ENCODE peak calls at places on chromosomes 12 and 14, in eight cellular contexts. One of them, this sample, is unnamed.

GRCh38 chr12:44589697-44590096 is 286.4 kb downstream of the NELL2 start:
- DNase-seq in AG10803: no peak
- DNase-seq in pancreas: no peak
- DNase-seq in upper lobe of left lung: no peak
- DNase-seq in choroid plexus epithelial cell: peak; percentile 3
- DNase-seq in stomach: no peak
- DNase-seq in heart right ventricle: no peak
- DNase-seq in left lung: no peak
- DNase-seq in this sample: no peak

GRCh38 chr14:56648508-56649301 is 69.1 kb downstream of the TMEM260 start:
- DNase-seq in heart right ventricle: no peak
- DNase-seq in upper lobe of left lung: peak; percentile 38
- DNase-seq in choroid plexus epithelial cell: no peak
- DNase-seq in stomach: no peak
- DNase-seq in AG10803: no peak
- DNase-seq in pancreas: no peak
- DNase-seq in left lung: no peak
- DNase-seq in this sample: no peak

GRCh38 chr12:9050521-9051155 is 61.3 kb downstream of the KLRG1 start:
- DNase-seq in upper lobe of left lung: no peak
- DNase-seq in stomach: no peak
- DNase-seq in choroid plexus epithelial cell: no peak
- DNase-seq in AG10803: no peak
- DNase-seq in left lung: no peak
- DNase-seq in heart right ventricle: no peak
- DNase-seq in pancreas: no peak
- DNase-seq in this sample: no peak

GRCh38 chr14:56181666-56182065 is 63.5 kb downstream of the PELI2 start:
- DNase-seq in pancreas: peak; percentile 90
- DNase-seq in left lung: no peak
- DNase-seq in heart right ventricle: no peak
- DNase-seq in choroid plexus epithelial cell: no peak
- DNase-seq in upper lobe of left lung: no peak
- DNase-seq in AG10803: no peak
- DNase-seq in stomach: peak; percentile 87
- DNase-seq in this sample: no peak

GRCh38 chr14:104142136-104143041 is 4.0 kb downstream of the KIF26A start:
- DNase-seq in heart right ventricle: no peak
- DNase-seq in stomach: no peak
- DNase-seq in pancreas: no peak
- DNase-seq in choroid plexus epithelial cell: no peak
- DNase-seq in AG10803: no peak
- DNase-seq in left lung: peak; percentile 25
- DNase-seq in upper lobe of left lung: no peak
- DNase-seq in this sample: no peak

GRCh38 chr12:1429980-1430379 is 164.4 kb downstream of the FBXL14 start:
- DNase-seq in pancreas: no peak
- DNase-seq in AG10803: peak; percentile 94
- DNase-seq in heart right ventricle: no peak
- DNase-seq in choroid plexus epithelial cell: peak; percentile 65
- DNase-seq in left lung: no peak
- DNase-seq in upper lobe of left lung: no peak
- DNase-seq in stomach: no peak
- DNase-seq in this sample: peak; percentile 99

GRCh38 chr12:21073129-21073528 is 57.9 kb upstream of the SLCO1B1 start:
- DNase-seq in choroid plexus epithelial cell: no peak
- DNase-seq in left lung: no peak
- DNase-seq in AG10803: no peak
- DNase-seq in pancreas: no peak
- DNase-seq in stomach: no peak
- DNase-seq in upper lobe of left lung: no peak
- DNase-seq in heart right ventricle: no peak
- DNase-seq in this sample: no peak

GRCh38 chr12:62434504-62435336 is 31.9 kb upstream of the MON2 start:
- DNase-seq in AG10803: no peak
- DNase-seq in choroid plexus epithelial cell: no peak
- DNase-seq in heart right ventricle: no peak
- DNase-seq in upper lobe of left lung: peak; percentile 32
- DNase-seq in left lung: peak; percentile 37
- DNase-seq in pancreas: no peak
- DNase-seq in stomach: peak; percentile 29
- DNase-seq in this sample: no peak

GRCh38 chr12:46384451-46385301 is 12.1 kb upstream of the SLC38A2 start:
- DNase-seq in pancreas: no peak
- DNase-seq in stomach: no peak
- DNase-seq in left lung: no peak
- DNase-seq in heart right ventricle: no peak
- DNase-seq in upper lobe of left lung: no peak
- DNase-seq in AG10803: peak; percentile 70
- DNase-seq in choroid plexus epithelial cell: peak; percentile 79
- DNase-seq in this sample: no peak

GRCh38 chr14:76948213-76948947 is 80.1 kb downstream of the IRF2BPL start:
- DNase-seq in heart right ventricle: no peak
- DNase-seq in stomach: peak; percentile 79
- DNase-seq in choroid plexus epithelial cell: no peak
- DNase-seq in left lung: no peak
- DNase-seq in upper lobe of left lung: peak; percentile 68
- DNase-seq in pancreas: no peak
- DNase-seq in AG10803: no peak
- DNase-seq in this sample: no peak

GRCh38 chr12:84637926-84638325 is 274.7 kb downstream of the SLC6A15 start:
- DNase-seq in pancreas: no peak
- DNase-seq in stomach: no peak
- DNase-seq in left lung: no peak
- DNase-seq in heart right ventricle: no peak
- DNase-seq in AG10803: peak; percentile 70
- DNase-seq in choroid plexus epithelial cell: peak; percentile 79
- DNase-seq in upper lobe of left lung: no peak
- DNase-seq in this sample: peak; percentile 4

GRCh38 chr12:99043319-99043914 is 398.3 kb downstream of the APAF1 start:
- DNase-seq in stomach: peak; percentile 61
- DNase-seq in heart right ventricle: peak; percentile 36
- DNase-seq in pancreas: peak; percentile 29
- DNase-seq in choroid plexus epithelial cell: peak; percentile 81
- DNase-seq in left lung: peak; percentile 43
- DNase-seq in AG10803: peak; percentile 66
- DNase-seq in upper lobe of left lung: peak; percentile 44
- DNase-seq in this sample: peak; percentile 68

GRCh38 chr14:101854366-101854765 is 92.9 kb downstream of the PPP2R5C start:
- DNase-seq in pancreas: no peak
- DNase-seq in choroid plexus epithelial cell: no peak
- DNase-seq in left lung: no peak
- DNase-seq in upper lobe of left lung: peak; percentile 66
- DNase-seq in heart right ventricle: no peak
- DNase-seq in AG10803: no peak
- DNase-seq in stomach: no peak
- DNase-seq in this sample: no peak

GRCh38 chr12:120495723-120496352 is at the start of gene DYNLL1:
- DNase-seq in AG10803: peak; percentile 93
- DNase-seq in upper lobe of left lung: peak; percentile 95
- DNase-seq in left lung: peak; percentile 95
- DNase-seq in stomach: peak; percentile 98
- DNase-seq in pancreas: peak; percentile 94
- DNase-seq in heart right ventricle: peak; percentile 96
- DNase-seq in choroid plexus epithelial cell: peak; percentile 97
- DNase-seq in this sample: peak; percentile 94
- TF ChIP-seq CTCF in AG10803: no peak
- TF ChIP-seq CTCF in upper lobe of left lung: peak; percentile 55
- TF ChIP-seq CTCF in left lung: no peak
- TF ChIP-seq CTCF in stomach: no peak
- TF ChIP-seq CTCF in pancreas: no peak
- TF ChIP-seq CTCF in heart right ventricle: no peak
- TF ChIP-seq CTCF in choroid plexus epithelial cell: no peak
- TF ChIP-seq CTCF in this sample: no peak

DNA sequence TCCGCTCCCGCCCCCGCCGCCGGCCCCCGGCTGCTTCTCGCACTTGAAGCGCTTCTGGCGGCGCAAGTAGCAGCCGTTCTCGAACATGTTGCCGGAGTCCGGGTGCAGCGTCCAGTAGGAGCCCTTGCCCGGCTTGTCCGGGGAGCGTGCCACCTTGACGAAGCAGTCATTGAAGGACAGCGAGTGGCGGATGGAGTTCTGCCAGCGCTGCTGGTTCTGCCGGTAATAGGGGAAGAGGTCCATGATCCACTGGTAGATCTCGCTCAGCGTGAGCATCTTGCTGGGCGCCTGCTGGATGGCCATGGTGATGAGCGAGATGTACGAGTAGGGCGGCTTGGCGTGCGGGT is 3.1 kb downstream of the FOXA1 start:
- DNase-seq in choroid plexus epithelial cell: no peak
- DNase-seq in left lung: no peak
- DNase-seq in upper lobe of left lung: peak; percentile 36
- DNase-seq in AG10803: no peak
- DNase-seq in heart right ventricle: no peak
- DNase-seq in stomach: peak; percentile 64
- DNase-seq in pancreas: no peak
- DNase-seq in this sample: no peak
- H3K4me3 ChIP-seq in choroid plexus epithelial cell: no peak overlapping the region
- H3K4me3 ChIP-seq in left lung: peak overlapping the region; percentile 43
- H3K4me3 ChIP-seq in upper lobe of left lung: peak overlapping the region; percentile 62
- H3K4me3 ChIP-seq in AG10803: no peak overlapping the region
- H3K4me3 ChIP-seq in heart right ventricle: no peak overlapping the region
- H3K4me3 ChIP-seq in stomach: peak overlapping the region; percentile 62
- H3K4me3 ChIP-seq in pancreas: no peak overlapping the region
- H3K4me3 ChIP-seq in this sample: no peak overlapping the region

GRCh38 chr12:100058482-100059029 is 73.8 kb upstream of the ANKS1B start:
- DNase-seq in left lung: no peak
- DNase-seq in heart right ventricle: no peak
- DNase-seq in upper lobe of left lung: no peak
- DNase-seq in stomach: no peak
- DNase-seq in choroid plexus epithelial cell: peak; percentile 88
- DNase-seq in AG10803: peak; percentile 91
- DNase-seq in pancreas: no peak
- DNase-seq in this sample: peak; percentile 94
- TF ChIP-seq CTCF in left lung: no peak
- TF ChIP-seq CTCF in heart right ventricle: no peak
- TF ChIP-seq CTCF in upper lobe of left lung: no peak
- TF ChIP-seq CTCF in stomach: no peak
- TF ChIP-seq CTCF in choroid plexus epithelial cell: peak; percentile 60
- TF ChIP-seq CTCF in AG10803: peak; percentile 70
- TF ChIP-seq CTCF in pancreas: no peak
- TF ChIP-seq CTCF in this sample: peak; percentile 56

GRCh38 chr12:55746913-55747231 is 4.0 kb downstream of the GDF11 start:
- DNase-seq in choroid plexus epithelial cell: no peak
- DNase-seq in upper lobe of left lung: no peak
- DNase-seq in heart right ventricle: no peak
- DNase-seq in pancreas: no peak
- DNase-seq in left lung: no peak
- DNase-seq in stomach: no peak
- DNase-seq in AG10803: no peak
- DNase-seq in this sample: no peak

GRCh38 chr12:55745361-55746146 is 2.6 kb downstream of the GDF11 start:
- DNase-seq in stomach: no peak
- DNase-seq in left lung: no peak
- DNase-seq in heart right ventricle: no peak
- DNase-seq in upper lobe of left lung: no peak
- DNase-seq in choroid plexus epithelial cell: peak; percentile 38
- DNase-seq in pancreas: no peak
- DNase-seq in AG10803: no peak
- DNase-seq in this sample: no peak

GRCh38 chr12:55743967-55744931 is 1.3 kb downstream of the GDF11 start:
- DNase-seq in AG10803: no peak
- DNase-seq in heart right ventricle: no peak
- DNase-seq in left lung: no peak
- DNase-seq in upper lobe of left lung: no peak
- DNase-seq in stomach: no peak
- DNase-seq in choroid plexus epithelial cell: peak; percentile 18
- DNase-seq in pancreas: no peak
- DNase-seq in this sample: no peak

GRCh38 chr12:55748230-55748993 is 5.5 kb downstream of the GDF11 start:
- DNase-seq in AG10803: no peak
- DNase-seq in heart right ventricle: no peak
- DNase-seq in stomach: no peak
- DNase-seq in left lung: no peak
- DNase-seq in upper lobe of left lung: no peak
- DNase-seq in pancreas: no peak
- DNase-seq in choroid plexus epithelial cell: no peak
- DNase-seq in this sample: no peak

DNA sequence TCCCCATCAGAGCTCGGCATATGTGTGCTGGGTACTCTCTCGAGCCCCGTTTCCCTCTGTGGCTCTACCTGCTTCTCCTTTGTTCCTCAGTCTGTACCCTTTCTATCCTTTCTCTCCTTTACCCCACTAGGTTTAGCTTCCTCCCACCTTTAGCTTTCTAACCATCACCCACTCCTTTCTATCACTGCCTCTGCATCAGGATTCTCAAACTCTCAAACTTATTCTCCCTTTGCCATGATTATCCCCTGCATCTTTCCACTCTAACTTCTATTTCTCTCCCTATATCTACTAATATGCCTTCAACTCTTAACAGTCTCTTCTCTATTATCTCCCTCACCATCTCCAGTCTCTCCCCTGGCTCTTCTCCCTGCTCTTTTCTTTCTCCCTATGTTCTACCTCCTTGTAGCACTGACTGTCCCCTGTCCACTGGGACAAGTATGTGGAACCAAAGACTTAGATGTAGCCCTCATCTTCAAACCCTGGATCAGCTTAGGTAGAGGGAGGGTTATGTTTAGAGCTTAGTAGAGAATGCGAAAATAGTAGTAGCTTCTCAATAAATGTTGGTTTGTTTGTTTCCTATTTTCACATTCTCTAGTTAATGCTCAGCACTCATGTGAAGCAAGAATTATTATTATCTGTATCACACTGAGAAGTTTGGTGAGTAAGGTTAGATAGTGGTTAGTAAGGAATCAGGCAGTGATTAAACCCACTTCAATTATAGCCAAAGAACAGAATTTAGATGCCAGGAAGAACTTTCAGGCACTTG is 3.4 kb downstream of the GDF11 start:
- DNase-seq in heart right ventricle: no peak
- DNase-seq in pancreas: no peak
- DNase-seq in upper lobe of left lung: no peak
- DNase-seq in stomach: no peak
- DNase-seq in AG10803: no peak
- DNase-seq in left lung: no peak
- DNase-seq in choroid plexus epithelial cell: no peak
- DNase-seq in this sample: no peak
- H3K4me3 ChIP-seq in heart right ventricle: no peak overlapping the region
- H3K4me3 ChIP-seq in pancreas: no peak overlapping the region
- H3K4me3 ChIP-seq in upper lobe of left lung: no peak overlapping the region
- H3K4me3 ChIP-seq in stomach: no peak overlapping the region
- H3K4me3 ChIP-seq in AG10803: no peak overlapping the region
- H3K4me3 ChIP-seq in left lung: no peak overlapping the region
- H3K4me3 ChIP-seq in choroid plexus epithelial cell: no peak overlapping the region
- H3K4me3 ChIP-seq in this sample: no peak overlapping the region

This sample was measured in fibroblast of mammary gland.